ENCODE peak calls at places on chromosomes 5 and 9, in six cellular contexts. Z, K, P, T, W and Y are unnamed samples. For H3K4me1, the result is how much of the 10 kb centered on the place peaks cover.

GRCh38 chr9:134966270-134966669 is 48.6 kb upstream of the FCN1 start:
- DNase-seq in P (no peak), T (no peak), W (no peak), K (no peak), Z (peak), Y (no peak)

GRCh38 chr9:73039253-73039915 is 86.5 kb upstream of the ALDH1A1 start:
- DNase-seq in K (peak), T (peak), Z (no peak), P (no peak), W (no peak), Y (peak)

GRCh38 chr9:132597073-132597775 is 14.8 kb downstream of the BARHL1 start:
- DNase-seq in P (no peak), Z (no peak), T (no peak), W (no peak), K (peak), Y (peak)

GRCh38 chr9:104774132-104774531 is 10.2 kb downstream of the NIPSNAP3B start:
- DNase-seq in W (no peak), Z (no peak), P (no peak), K (no peak), T (no peak), Y (no peak)

GRCh38 chr9:86452194-86452828 is 98.1 kb upstream of the TUT7 start:
- DNase-seq in P (no peak), T (peak), K (peak), Z (no peak), W (peak), Y (no peak)

GRCh38 chr5:69136296-69136695 is 30.7 kb upstream of the CCNB1 start:
- DNase-seq in T (no peak), K (no peak), P (no peak), W (no peak), Z (no peak), Y (no peak)

GRCh38 chr9:126301985-126302603 is 24.5 kb upstream of the MVB12B start:
- DNase-seq in P (peak), W (peak), Z (no peak), K (peak), T (peak), Y (peak)

GRCh38 chr5:78573318-78573717 is 75.3 kb downstream of the LHFPL2 start:
- DNase-seq in K (no peak), T (no peak), W (no peak), P (no peak), Z (no peak), Y (no peak)

GRCh38 chr5:37696190-37697021 is 143.4 kb downstream of the GDNF start:
- DNase-seq in K (no peak), T (no peak), Z (no peak), P (peak), W (peak), Y (no peak)

GRCh38 chr5:149586708-149587318 is 5.5 kb downstream of the ARHGEF37 start:
- DNase-seq in Z (no peak), K (no peak), T (no peak), P (no peak), W (no peak), Y (no peak)

GRCh38 chr9:114549677-114550330 is 37.8 kb upstream of the ATP6V1G1 start:
- DNase-seq in T (no peak), P (no peak), K (no peak), W (peak), Z (no peak), Y (no peak)

GRCh38 chr9:36029765-36030528 is 6.8 kb upstream of the RECK start:
- DNase-seq in W (peak), P (no peak), T (no peak), Z (no peak), K (no peak), Y (no peak)

GRCh38 chr5:57802131-57802530 is 319.5 kb upstream of the ACTBL2 start:
- DNase-seq in P (no peak), W (no peak), Z (no peak), K (no peak), T (no peak), Y (no peak)

GRCh38 chr9:87950765-87951488 is 23.4 kb downstream of the CDK20 start:
- DNase-seq in Z (no peak), W (peak), K (no peak), P (peak), T (no peak), Y (no peak)

GRCh38 chr9:73889023-73889422 is 608.1 kb upstream of the RORB start:
- DNase-seq in T (no peak), P (no peak), W (no peak), Z (no peak), K (no peak), Y (no peak)

GRCh38 chr9:94030318-94031179 is 53.7 kb upstream of the PTPDC1 start:
- DNase-seq in W (peak), Z (peak), T (peak), K (peak), P (peak), Y (peak)

GRCh38 chr5:120624021-120624563 is 160.0 kb downstream of the PRR16 start:
- DNase-seq in K (no peak), P (no peak), T (no peak), W (peak), Z (no peak), Y (no peak)

GRCh38 chr5:98587166-98587565 is 186.3 kb upstream of the RGMB start:
- DNase-seq in P (no peak), T (no peak), Z (no peak), W (no peak), K (no peak), Y (no peak)

GRCh38 chr5:25160851-25161348 is 516.1 kb upstream of the CDH10 start:
- DNase-seq in P (no peak), K (no peak), Z (no peak), T (no peak), W (no peak), Y (no peak)

GRCh38 chr5:66757219-66757833 is 161.1 kb downstream of the MAST4 start:
- DNase-seq in P (peak), W (peak), K (peak), Z (no peak), T (no peak), Y (peak)

GRCh38 chr9:126588491-126589168 is 25.1 kb upstream of the LMX1B start:
- DNase-seq in Z (no peak), W (no peak), T (no peak), P (no peak), K (no peak), Y (peak)

GRCh38 chr9:125994066-125994943 is 247.1 kb downstream of the PBX3 start:
- DNase-seq in W (no peak), K (no peak), Z (peak), P (no peak), T (no peak), Y (no peak)

GRCh38 chr5:17910318-17910717 is 276.1 kb downstream of the TAF11L14 start:
- DNase-seq in W (peak), P (peak), Z (no peak), K (no peak), T (no peak), Y (no peak)

GRCh38 chr5:103693485-103693884 is 130.9 kb upstream of the NUDT12 start:
- DNase-seq in T (no peak), K (no peak), P (no peak), Z (no peak), W (no peak), Y (no peak)

GRCh38 chr9:131671150-131671549 is 68.7 kb downstream of the RAPGEF1 start:
- DNase-seq in Z (no peak), K (no peak), W (no peak), T (no peak), P (no peak), Y (no peak)

GRCh38 chr5:79602884-79603283 is 9.4 kb upstream of the TENT2 start:
- DNase-seq in Z (no peak), T (no peak), W (no peak), P (no peak), K (no peak), Y (no peak)

GRCh38 chr5:20157089-20157488 is 169.1 kb upstream of the CDH18 start:
- DNase-seq in W (no peak), K (no peak), P (no peak), Z (no peak), T (no peak), Y (no peak)

GRCh38 chr5:21931076-21931475 is 922.1 kb downstream of the CDH12 start:
- DNase-seq in T (no peak), P (no peak), W (no peak), Z (no peak), K (no peak), Y (no peak)

GRCh38 chr5:176762489-176762888 is 47.9 kb upstream of the UNC5A start:
- DNase-seq in K (no peak), W (peak), T (no peak), Z (no peak), P (peak), Y (no peak)

GRCh38 chr5:141866111-141866510 is 12.1 kb downstream of the PCDH1 start:
- DNase-seq in W (no peak), Z (no peak), K (peak), P (no peak), T (no peak), Y (peak)

GRCh38 chr5:96478983-96479382 is 45.9 kb upstream of the PCSK1 start:
- DNase-seq in T (no peak), Z (no peak), W (no peak), P (no peak), K (peak), Y (no peak)

GRCh38 chr9:19375536-19375935 is 4.5 kb downstream of the RPS6 start:
- DNase-seq in Z (no peak), K (no peak), T (no peak), W (peak), P (no peak), Y (no peak)

DNA sequence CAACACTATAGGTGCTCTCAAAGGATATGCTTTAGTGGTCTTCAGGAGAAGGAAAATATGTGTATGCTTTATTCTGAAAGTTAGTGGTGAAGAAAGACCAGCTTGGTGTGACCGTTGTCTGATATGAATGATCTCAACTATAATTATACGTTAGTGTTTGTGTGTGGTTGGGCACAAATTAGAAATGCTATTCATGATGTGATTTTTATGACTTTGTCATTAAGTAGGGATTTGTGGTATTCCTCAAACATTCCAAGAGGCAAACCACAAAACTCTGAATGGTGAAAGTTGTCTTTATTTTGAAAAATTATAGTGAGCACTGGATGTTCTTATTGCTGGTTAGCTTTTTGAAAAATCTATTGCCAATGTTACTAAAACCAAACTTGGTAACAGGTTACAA is 6.2 kb upstream of the F2R start:
- DNase-seq in T (no peak), P (no peak), Z (no peak), K (no peak), W (peak), Y (no peak)
- TF ChIP-seq CTCF in T (no peak), P (no peak), Z (no peak), K (no peak), W (no peak), Y (no peak)

DNA sequence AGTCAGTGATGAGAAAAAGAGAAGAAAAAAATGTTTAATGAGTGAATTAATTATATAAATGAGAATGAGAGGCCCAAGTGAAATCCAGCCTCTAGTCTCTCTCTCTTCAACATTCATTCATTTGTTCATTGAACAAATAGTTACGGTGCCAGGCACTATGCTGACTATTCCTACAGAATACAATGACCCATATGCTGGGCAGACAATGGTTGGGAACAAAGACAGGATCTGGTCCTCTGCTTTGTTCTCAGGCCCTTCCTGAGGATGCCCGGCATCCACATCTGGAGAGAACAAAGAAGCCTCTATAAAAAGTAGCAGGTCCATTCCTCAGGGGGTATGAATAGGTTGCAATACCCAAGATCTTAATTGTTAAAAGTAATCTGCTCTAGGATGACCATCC is 6.9 kb downstream of the ADAM19 start:
- DNase-seq in P (no peak), T (no peak), Z (no peak), K (no peak), W (no peak), Y (no peak)
- H3K4me1 ChIP-seq in P (under half), T (under half), Z (under half), K (under half), W (under half), Y (under half)

GRCh38 chr5:173542159-173542558 is 74.3 kb downstream of the BOD1 start:
- DNase-seq in T (no peak), K (no peak), Z (no peak), P (no peak), W (no peak), Y (no peak)

GRCh38 chr5:173542964-173543363 is 73.5 kb downstream of the BOD1 start:
- DNase-seq in P (no peak), W (no peak), K (peak), Z (no peak), T (no peak), Y (no peak)

GRCh38 chr5:173550641-173551040 is 65.8 kb downstream of the BOD1 start:
- DNase-seq in Z (no peak), P (no peak), K (no peak), W (no peak), T (no peak), Y (no peak)

GRCh38 chr5:173549644-173550043 is 66.8 kb downstream of the BOD1 start:
- DNase-seq in P (no peak), T (no peak), K (no peak), W (no peak), Z (no peak), Y (no peak)

DNA sequence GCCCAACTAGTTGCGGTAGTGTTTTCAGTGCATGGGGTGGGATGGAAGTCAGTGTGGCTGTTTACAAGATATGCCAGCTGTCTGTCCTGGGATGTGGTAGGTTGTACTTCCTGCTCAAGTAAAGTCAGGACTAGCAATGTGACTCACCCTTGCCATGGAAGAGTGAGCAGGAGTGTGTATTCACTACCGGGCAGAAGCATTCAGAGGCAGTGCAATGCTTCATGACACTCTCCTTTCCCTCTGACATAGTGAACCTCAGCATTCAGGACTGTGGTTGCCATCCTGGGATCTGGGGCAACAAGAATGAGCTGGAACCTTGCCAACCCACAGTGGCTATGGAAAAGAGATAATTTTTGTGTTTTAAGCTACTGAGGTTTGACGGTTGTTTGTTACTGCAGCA is 68.9 kb downstream of the BOD1 start:
- DNase-seq in Z (no peak), W (peak), K (no peak), T (no peak), P (no peak), Y (no peak)
- H3K27ac ChIP-seq in Z (no peak), W (no peak), K (no peak), T (no peak), P (no peak), Y (no peak)

GRCh38 chr5:76175051-76175666 is 92.0 kb downstream of the SV2C start:
- DNase-seq in Z (no peak), T (no peak), W (peak), P (peak), K (peak), Y (no peak)
- TF ChIP-seq CTCF in Z (peak), T (peak), W (peak), P (peak), K (peak), Y (peak)